ENCODE peak calls at places on chromosome 9, in eight cellular contexts. H is ELR; X is activated CD4-positive, alpha-beta T cell treated with anti-CD3 and anti-CD28 coated beads for 24 hours; Y is OCI-LY7; L is germinal center; B is stimulated activated CD4-positive, alpha-beta T cell treated with anti-CD3 and anti-CD28 coated beads, TNF-alpha, amount 100 ng/mL, for 1 hour; I is NCI-H2081; O is CD14-positive monocyte. C is an unnamed sample.

GRCh38 chr9:98709968-98710965 is 1.5 kb upstream of the GABBR2 start:
- DNase-seq in H (peak; percentile 57), I (no peak), X (no peak), L (no peak), Y (no peak), O (no peak), B (no peak), C (peak; percentile 49)

GRCh38 chr9:134374301-134375010 is 48.2 kb downstream of the RXRA start:
- DNase-seq in B (no peak), O (peak; percentile 64), L (no peak), X (no peak), Y (no peak), I (no peak), H (no peak), C (no peak)

GRCh38 chr9:4082948-4083347 is 216.9 kb downstream of the GLIS3 start:
- DNase-seq in H (no peak), O (no peak), L (no peak), I (no peak), X (no peak), Y (no peak), B (no peak), C (peak; percentile 53)

GRCh38 chr9:127742435-127743088 is 7.5 kb upstream of the TOR2A start:
- DNase-seq in I (no peak), O (no peak), X (no peak), H (peak; percentile 97), Y (no peak), L (no peak), B (no peak), C (peak; percentile 93)

GRCh38 chr9:97635026-97635425 is 1.4 kb downstream of the NCBP1 start:
- DNase-seq in L (no peak), H (no peak), I (peak; percentile 10), Y (no peak), O (no peak), X (no peak), B (no peak), C (no peak)

GRCh38 chr9:131618785-131619184 is 73.5 kb downstream of the PRRT1B start:
- DNase-seq in O (no peak), H (no peak), I (no peak), L (no peak), B (no peak), Y (no peak), X (no peak), C (no peak)

GRCh38 chr9:34591091-34591910 is 1.8 kb upstream of the CNTFR start:
- DNase-seq in B (peak; percentile 49), H (peak; percentile 81), O (peak; percentile 69), X (peak; percentile 69), Y (peak; percentile 63), L (peak; percentile 88), I (peak; percentile 64), C (peak; percentile 73)

GRCh38 chr9:112249277-112249676 is 74.2 kb upstream of the SUSD1 start:
- DNase-seq in O (no peak), X (no peak), H (peak; percentile 84), Y (no peak), B (no peak), I (no peak), L (no peak), C (peak; percentile 25)

GRCh38 chr9:134842321-134842720 is 38.3 kb upstream of the FCN2 start:
- DNase-seq in H (no peak), B (no peak), I (no peak), Y (no peak), X (no peak), L (no peak), O (no peak), C (no peak)

GRCh38 chr9:88949425-88949824 is 41.8 kb upstream of the S1PR3 start:
- DNase-seq in L (no peak), H (no peak), X (no peak), B (no peak), Y (no peak), O (no peak), I (no peak), C (peak; percentile 5)

GRCh38 chr9:10104796-10105195 is 508.0 kb downstream of the PTPRD start:
- DNase-seq in B (no peak), L (no peak), H (no peak), O (no peak), X (no peak), Y (no peak), I (no peak), C (no peak)

GRCh38 chr9:98854206-98854756 is 46.8 kb downstream of the GALNT12 start:
- DNase-seq in Y (no peak), B (no peak), X (no peak), H (no peak), I (no peak), L (no peak), O (no peak), C (no peak)

GRCh38 chr9:96482471-96482870 is 32.5 kb downstream of the HABP4 start:
- DNase-seq in H (no peak), O (no peak), B (no peak), X (no peak), I (no peak), L (no peak), Y (no peak), C (no peak)

GRCh38 chr9:135463140-135463539 is 16.4 kb upstream of the PPP1R26 start:
- DNase-seq in H (peak; percentile 82), Y (no peak), I (no peak), O (no peak), L (no peak), B (no peak), X (no peak), C (peak; percentile 74)

GRCh38 chr9:135123735-135124134 is 36.3 kb downstream of the OLFM1 start:
- DNase-seq in O (no peak), I (no peak), H (no peak), B (no peak), X (no peak), L (no peak), Y (no peak), C (no peak)

GRCh38 chr9:84322830-84323229 is 17.7 kb downstream of the SLC28A3 start:
- DNase-seq in O (no peak), B (no peak), H (peak; percentile 87), I (no peak), Y (no peak), X (no peak), L (no peak), C (peak; percentile 86)

GRCh38 chr9:38713426-38713825 is 6.5 kb downstream of the FAM240B start:
- DNase-seq in H (peak; percentile 22), X (no peak), Y (no peak), L (no peak), B (no peak), I (no peak), O (no peak), C (peak; percentile 68)

GRCh38 chr9:8733096-8733954 is 933.7 kb upstream of the DMAC1 start:
- DNase-seq in I (peak; percentile 93), L (no peak), X (no peak), Y (no peak), B (no peak), H (no peak), O (no peak), C (no peak)

GRCh38 chr9:128920381-128921058 is at the start of gene PHYHD1:
- DNase-seq in Y (peak; percentile 87), X (no peak), H (peak; percentile 75), O (no peak), I (peak; percentile 11), B (no peak), L (no peak), C (peak; percentile 75)

GRCh38 chr9:89491688-89492087 is 6.2 kb downstream of the SEMA4D start:
- DNase-seq in I (no peak), L (no peak), O (no peak), Y (no peak), X (no peak), H (no peak), B (no peak), C (no peak)

GRCh38 chr9:128870128-128870940 is 11.4 kb downstream of the KYAT1 start:
- DNase-seq in L (no peak), I (no peak), X (no peak), H (no peak), B (no peak), Y (no peak), O (no peak), C (no peak)

GRCh38 chr9:69818946-69819345 is 1.7 kb upstream of the CFAP95 start:
- DNase-seq in O (no peak), L (no peak), X (no peak), H (no peak), I (no peak), Y (no peak), B (no peak), C (peak; percentile 35)

GRCh38 chr9:106653111-106653697 is 209.8 kb upstream of the ZNF462 start:
- DNase-seq in Y (no peak), H (no peak), O (no peak), B (no peak), X (no peak), L (no peak), I (no peak), C (no peak)

GRCh38 chr9:13450723-13451122 is 171.2 kb upstream of the MPDZ start:
- DNase-seq in H (no peak), I (peak; percentile 41), X (no peak), Y (no peak), B (no peak), O (no peak), L (no peak), C (no peak)

GRCh38 chr9:99601506-99601905 is 220.2 kb upstream of the NR4A3 start:
- DNase-seq in Y (no peak), B (no peak), H (no peak), O (no peak), L (no peak), X (no peak), I (no peak), C (peak; percentile 30)

GRCh38 chr9:137295313-137296213 is 6.5 kb downstream of the NRARP start:
- DNase-seq in Y (peak; percentile 61), L (peak; percentile 87), H (peak; percentile 40), O (no peak), B (no peak), I (peak; percentile 12), X (no peak), C (no peak)

GRCh38 chr9:107932036-107932435 is 442.5 kb upstream of the KLF4 start:
- DNase-seq in O (no peak), H (peak; percentile 62), L (no peak), B (no peak), Y (no peak), X (no peak), I (no peak), C (no peak)

GRCh38 chr9:38641142-38641541 is 20.7 kb upstream of the ANKRD18A start:
- DNase-seq in Y (no peak), O (no peak), B (no peak), H (no peak), I (no peak), X (no peak), L (no peak), C (no peak)

GRCh38 chr9:124929464-124929863 is 11.4 kb downstream of the GOLGA1 start:
- DNase-seq in H (no peak), L (no peak), O (no peak), X (no peak), I (no peak), B (no peak), Y (no peak), C (no peak)

GRCh38 chr9:123434619-123435240 is 78.7 kb downstream of the CRB2 start:
- DNase-seq in X (no peak), B (no peak), I (no peak), Y (no peak), O (no peak), H (peak; percentile 19), L (no peak), C (no peak)

GRCh38 chr9:124869466-124869985 is 7.6 kb downstream of the ARPC5L start:
- DNase-seq in I (peak; percentile 13), B (no peak), L (peak; percentile 47), H (peak; percentile 66), Y (peak; percentile 55), O (no peak), X (no peak), C (peak; percentile 43)

C was measured in M059J.